ENCODE peak calls at places on chromosomes 11 and 22, in seven cellular contexts. B is skeletal muscle cell; H is astrocyte; C is GM19239; T is myocyte; I is activated naive CD4-positive, alpha-beta T cell treated with anti-CD3 and anti-CD28 coated beads, Interleukin-2, amount 10 ng/mL, durations not matched to agents 7 days and 5 days; Z is pancreas. V is an unnamed sample.

GRCh38 chr11:128367573-128367972 is 219.8 kb downstream of the ETS1 start:
- DNase-seq in Z (no peak), B (no peak), C (no peak), I (peak), T (no peak), H (no peak), V (no peak)

GRCh38 chr22:19941365-19942070 is at the start of the genes COMT and TXNRD2:
- DNase-seq in H (no peak), I (peak), B (no peak), Z (peak), C (peak), T (peak), V (peak)

GRCh38 chr11:63237413-63237812 is 6.0 kb downstream of the SLC22A25 start:
- DNase-seq in I (no peak), H (no peak), Z (no peak), C (no peak), T (no peak), B (no peak), V (no peak)

GRCh38 chr11:2419638-2420501 is 19.3 kb downstream of the TSSC4 start:
- DNase-seq in Z (peak), C (peak), T (peak), H (peak), B (peak), I (peak), V (peak)

GRCh38 chr11:106827687-106828086 is 190.6 kb downstream of the GUCY1A2 start:
- DNase-seq in B (no peak), C (no peak), T (no peak), Z (no peak), H (no peak), I (no peak), V (no peak)

GRCh38 chr11:95150977-95151684 is 61.5 kb downstream of the ENDOD1 start:
- DNase-seq in T (peak), H (peak), Z (peak), B (peak), I (peak), C (peak), V (peak)

GRCh38 chr11:2308713-2309112 is 6.9 kb downstream of the TSPAN32 start:
- DNase-seq in Z (peak), I (peak), T (no peak), B (no peak), H (no peak), C (no peak), V (no peak)

GRCh38 chr11:61482513-61482912 is 26.0 kb upstream of the LRRC10B start:
- DNase-seq in T (no peak), I (peak), Z (no peak), B (no peak), C (peak), H (no peak), V (no peak)

GRCh38 chr11:126345759-126346585 is 9.5 kb upstream of the ST3GAL4 start:
- DNase-seq in Z (peak), B (no peak), H (peak), C (no peak), T (no peak), I (no peak), V (no peak)

GRCh38 chr22:26479043-26479791 is 4.4 kb downstream of the HPS4 start:
- DNase-seq in T (no peak), H (no peak), I (no peak), Z (no peak), C (no peak), B (no peak), V (no peak)

GRCh38 chr11:132114185-132114584 is 743.8 kb downstream of the NTM start:
- DNase-seq in Z (no peak), B (no peak), C (no peak), I (no peak), H (no peak), T (peak), V (no peak)

GRCh38 chr22:21984793-21985192 is 2.2 kb upstream of the TOP3B start:
- DNase-seq in H (no peak), C (no peak), T (no peak), I (no peak), B (no peak), Z (no peak), V (no peak)

GRCh38 chr22:29071261-29072045 is 1.4 kb upstream of the KREMEN1 start:
- DNase-seq in B (no peak), C (no peak), T (no peak), I (peak), H (peak), Z (peak), V (peak)

GRCh38 chr11:105937331-105937730 is 84.7 kb downstream of the MSANTD4 start:
- DNase-seq in C (no peak), B (peak), Z (no peak), H (peak), T (peak), I (no peak), V (no peak)

GRCh38 chr11:12537778-12538401 is 136.3 kb upstream of the TEAD1 start:
- DNase-seq in I (no peak), T (no peak), H (no peak), C (no peak), Z (no peak), B (no peak), V (peak)

GRCh38 chr11:113977701-113978100 is 2.8 kb downstream of the HTR3A start:
- DNase-seq in B (no peak), T (no peak), I (no peak), Z (no peak), H (no peak), C (no peak), V (no peak)

GRCh38 chr11:68471360-68472340 is 11.1 kb downstream of the PPP6R3 start:
- DNase-seq in H (peak), B (no peak), C (no peak), I (peak), T (peak), Z (no peak), V (no peak)

GRCh38 chr11:63769044-63769718 is 606 bp upstream of the ZFTA start:
- DNase-seq in Z (peak), C (peak), T (peak), B (no peak), I (peak), H (no peak), V (peak)

GRCh38 chr11:50214376-50214775 is 181.7 kb downstream of the OR4C45 start:
- DNase-seq in Z (no peak), I (no peak), T (no peak), H (no peak), B (no peak), C (no peak), V (no peak)

GRCh38 chr11:44823006-44823405 is 96.2 kb downstream of the TSPAN18 start:
- DNase-seq in C (no peak), I (no peak), B (no peak), Z (no peak), H (no peak), T (no peak), V (no peak)

GRCh38 chr11:503179-503981 is 3.7 kb downstream of the RNH1 start:
- DNase-seq in C (no peak), B (no peak), Z (no peak), T (peak), H (no peak), I (no peak), V (peak)

GRCh38 chr11:71429701-71430100 is 18.5 kb downstream of the DHCR7 start:
- DNase-seq in H (no peak), T (no peak), B (no peak), I (no peak), Z (no peak), C (no peak), V (no peak)

GRCh38 chr22:48755332-48755949 is 1072.2 kb downstream of the BRD1 start:
- DNase-seq in C (no peak), B (no peak), H (no peak), I (no peak), Z (peak), T (no peak), V (peak)

GRCh38 chr22:44538071-44538470 is 40.0 kb upstream of the RTL6 start:
- DNase-seq in Z (no peak), H (peak), C (no peak), B (no peak), T (no peak), I (no peak), V (no peak)

GRCh38 chr11:33652001-33652400 is 48.6 kb downstream of the C11orf91 start:
- DNase-seq in C (no peak), I (no peak), H (no peak), B (no peak), T (no peak), Z (no peak), V (no peak)

GRCh38 chr11:17142450-17142849 is 65.0 kb upstream of the RPS13 start:
- DNase-seq in H (no peak), B (no peak), T (no peak), C (no peak), Z (no peak), I (no peak), V (no peak)

GRCh38 chr11:114135737-114136151 is 76.2 kb downstream of the ZBTB16 start:
- DNase-seq in T (peak), C (no peak), I (no peak), Z (no peak), H (peak), B (no peak), V (no peak)

GRCh38 chr11:117259417-117259816 is 26.9 kb downstream of the RNF214 start:
- DNase-seq in C (no peak), H (peak), Z (no peak), I (no peak), B (peak), T (peak), V (no peak)